ENCODE peak calls at places on chromosomes 1 and 21, in four cellular contexts. One of them, this sample, is unnamed.
A peak's percentile ranks its signal among the peaks of the same experiment; 100 is the strongest.

GRCh38 chr1:74733616-74734484 is 898 bp downstream of the TYW3 start:
- DNase-seq in AG09309: peak; percentile 34
- DNase-seq in suprapubic skin: no peak
- DNase-seq in fibroblast of lung: peak; percentile 75
- DNase-seq in this sample: peak; percentile 64

GRCh38 chr1:39409055-39409816 is 82.2 kb upstream of the BMP8A start:
- DNase-seq in AG09309: no peak
- DNase-seq in suprapubic skin: peak; percentile 80
- DNase-seq in fibroblast of lung: peak; percentile 62
- DNase-seq in this sample: no peak

GRCh38 chr1:87951852-87952251 is 623.2 kb downstream of the LMO4 start:
- DNase-seq in AG09309: no peak
- DNase-seq in suprapubic skin: no peak
- DNase-seq in fibroblast of lung: peak; percentile 50
- DNase-seq in this sample: peak; percentile 29

GRCh38 chr1:30648408-30649000 is 74.9 kb downstream of the MATN1 start:
- DNase-seq in AG09309: no peak
- DNase-seq in suprapubic skin: peak; percentile 20
- DNase-seq in fibroblast of lung: no peak
- DNase-seq in this sample: no peak

GRCh38 chr1:197972406-197972805 is 55.2 kb downstream of the LHX9 start:
- DNase-seq in AG09309: no peak
- DNase-seq in suprapubic skin: no peak
- DNase-seq in fibroblast of lung: no peak
- DNase-seq in this sample: no peak

GRCh38 chr1:10694274-10694632 is 102.2 kb downstream of the CASZ1 start:
- DNase-seq in AG09309: no peak
- DNase-seq in suprapubic skin: no peak
- DNase-seq in fibroblast of lung: peak; percentile 19
- DNase-seq in this sample: no peak

GRCh38 chr1:166063701-166064100 is 103.1 kb downstream of the FAM78B start:
- DNase-seq in AG09309: no peak
- DNase-seq in suprapubic skin: no peak
- DNase-seq in fibroblast of lung: no peak
- DNase-seq in this sample: no peak

GRCh38 chr1:47533176-47534039 is 95.6 kb downstream of the FOXD2 start:
- DNase-seq in AG09309: peak; percentile 14
- DNase-seq in suprapubic skin: no peak
- DNase-seq in fibroblast of lung: peak; percentile 87
- DNase-seq in this sample: peak; percentile 82

GRCh38 chr1:244100691-244101453 is 49.8 kb downstream of the ZBTB18 start:
- DNase-seq in AG09309: no peak
- DNase-seq in suprapubic skin: no peak
- DNase-seq in fibroblast of lung: peak; percentile 65
- DNase-seq in this sample: peak; percentile 58

GRCh38 chr1:228175316-228176023 is 9.9 kb downstream of the IBA57 start:
- DNase-seq in AG09309: no peak
- DNase-seq in suprapubic skin: peak; percentile 62
- DNase-seq in fibroblast of lung: no peak
- DNase-seq in this sample: no peak

GRCh38 chr1:220368352-220369265 is 96.4 kb upstream of the RAB3GAP2 start:
- DNase-seq in AG09309: no peak
- DNase-seq in suprapubic skin: no peak
- DNase-seq in fibroblast of lung: peak; percentile 72
- DNase-seq in this sample: peak; percentile 71

GRCh38 chr21:15203740-15204139 is 138.9 kb upstream of the NRIP1 start:
- DNase-seq in AG09309: no peak
- DNase-seq in suprapubic skin: no peak
- DNase-seq in fibroblast of lung: no peak
- DNase-seq in this sample: no peak

GRCh38 chr1:71184410-71184809 is 103.6 kb upstream of the ZRANB2 start:
- DNase-seq in AG09309: no peak
- DNase-seq in suprapubic skin: no peak
- DNase-seq in fibroblast of lung: no peak
- DNase-seq in this sample: no peak

GRCh38 chr1:25031601-25031965 is 101.5 kb upstream of the RUNX3 start:
- DNase-seq in AG09309: no peak
- DNase-seq in suprapubic skin: no peak
- DNase-seq in fibroblast of lung: no peak
- DNase-seq in this sample: no peak

GRCh38 chr1:18485227-18485626 is 4.5 kb downstream of the KLHDC7A start:
- DNase-seq in AG09309: no peak
- DNase-seq in suprapubic skin: no peak
- DNase-seq in fibroblast of lung: no peak
- DNase-seq in this sample: no peak

GRCh38 chr21:31111093-31111492 is 72.8 kb upstream of the KRTAP19-8 start:
- DNase-seq in AG09309: no peak
- DNase-seq in suprapubic skin: no peak
- DNase-seq in fibroblast of lung: no peak
- DNase-seq in this sample: no peak

GRCh38 chr21:31110430-31110829 is 72.2 kb upstream of the KRTAP19-8 start:
- DNase-seq in AG09309: no peak
- DNase-seq in suprapubic skin: no peak
- DNase-seq in fibroblast of lung: no peak
- DNase-seq in this sample: no peak

GRCh38 chr21:31107871-31108270 is 69.6 kb upstream of the KRTAP19-8 start:
- DNase-seq in AG09309: no peak
- DNase-seq in suprapubic skin: no peak
- DNase-seq in fibroblast of lung: no peak
- DNase-seq in this sample: no peak

GRCh38 chr21:31107151-31107785 is 69.0 kb upstream of the KRTAP19-8 start:
- DNase-seq in AG09309: no peak
- DNase-seq in suprapubic skin: no peak
- DNase-seq in fibroblast of lung: no peak
- DNase-seq in this sample: no peak

GRCh38 chr21:31108969-31109368 is 70.7 kb upstream of the KRTAP19-8 start:
- DNase-seq in AG09309: no peak
- DNase-seq in suprapubic skin: no peak
- DNase-seq in fibroblast of lung: peak; percentile 3
- DNase-seq in this sample: no peak
- TF ChIP-seq CTCF in AG09309: peak; percentile 39
- TF ChIP-seq CTCF in suprapubic skin: no peak
- TF ChIP-seq CTCF in fibroblast of lung: peak; percentile 35
- TF ChIP-seq CTCF in this sample: no peak

GRCh38 chr1:81023187-81023724 is 777.5 kb upstream of the ADGRL2 start:
- DNase-seq in AG09309: no peak
- DNase-seq in suprapubic skin: no peak
- DNase-seq in fibroblast of lung: no peak
- DNase-seq in this sample: no peak

GRCh38 chr1:81020506-81020905 is 780.2 kb upstream of the ADGRL2 start:
- DNase-seq in AG09309: no peak
- DNase-seq in suprapubic skin: no peak
- DNase-seq in fibroblast of lung: no peak
- DNase-seq in this sample: no peak

GRCh38 chr1:81021134-81021533 is 779.6 kb upstream of the ADGRL2 start:
- DNase-seq in AG09309: no peak
- DNase-seq in suprapubic skin: no peak
- DNase-seq in fibroblast of lung: no peak
- DNase-seq in this sample: no peak
- TF ChIP-seq CTCF in AG09309: peak; percentile 20
- TF ChIP-seq CTCF in suprapubic skin: no peak
- TF ChIP-seq CTCF in fibroblast of lung: peak; percentile 33
- TF ChIP-seq CTCF in this sample: no peak

GRCh38 chr1:97243973-97244560 is 522.5 kb downstream of the PTBP2 start:
- DNase-seq in AG09309: no peak
- DNase-seq in suprapubic skin: no peak
- DNase-seq in fibroblast of lung: peak; percentile 25
- DNase-seq in this sample: peak; percentile 9
- TF ChIP-seq CTCF in AG09309: peak; percentile 27
- TF ChIP-seq CTCF in suprapubic skin: no peak
- TF ChIP-seq CTCF in fibroblast of lung: peak; percentile 53
- TF ChIP-seq CTCF in this sample: peak; percentile 34

GRCh38 chr1:167542109-167543032 is 11.2 kb downstream of the CREG1 start:
- DNase-seq in AG09309: no peak
- DNase-seq in suprapubic skin: no peak
- DNase-seq in fibroblast of lung: no peak
- DNase-seq in this sample: no peak

GRCh38 chr1:167541610-167542009 is 12.0 kb downstream of the CREG1 start:
- DNase-seq in AG09309: no peak
- DNase-seq in suprapubic skin: no peak
- DNase-seq in fibroblast of lung: peak; percentile 61
- DNase-seq in this sample: peak; percentile 47

GRCh38 chr1:167541013-167541412 is 12.5 kb downstream of the CREG1 start:
- DNase-seq in AG09309: no peak
- DNase-seq in suprapubic skin: no peak
- DNase-seq in fibroblast of lung: peak; percentile 11
- DNase-seq in this sample: no peak

GRCh38 chr1:167533851-167534300 is 15.5 kb upstream of the CD247 start:
- DNase-seq in AG09309: no peak
- DNase-seq in suprapubic skin: peak; percentile 70
- DNase-seq in fibroblast of lung: peak; percentile 18
- DNase-seq in this sample: peak; percentile 9

GRCh38 chr1:167538657-167539056 is 14.9 kb downstream of the CREG1 start:
- DNase-seq in AG09309: no peak
- DNase-seq in suprapubic skin: no peak
- DNase-seq in fibroblast of lung: no peak
- DNase-seq in this sample: no peak
- TF ChIP-seq CTCF in AG09309: peak; percentile 15
- TF ChIP-seq CTCF in suprapubic skin: no peak
- TF ChIP-seq CTCF in fibroblast of lung: peak; percentile 29
- TF ChIP-seq CTCF in this sample: no peak

GRCh38 chr1:54848134-54848948 is 38.7 kb downstream of the DHCR24 start:
- DNase-seq in AG09309: no peak
- DNase-seq in suprapubic skin: peak; percentile 14
- DNase-seq in fibroblast of lung: no peak
- DNase-seq in this sample: no peak
- TF ChIP-seq CTCF in AG09309: no peak
- TF ChIP-seq CTCF in suprapubic skin: no peak
- TF ChIP-seq CTCF in fibroblast of lung: no peak
- TF ChIP-seq CTCF in this sample: no peak

This sample was measured in astrocyte.